ENCODE peak calls at places on chromosomes 3 and 15, in five cellular contexts. One of them, this sample, is unnamed.

GRCh38 chr3:32413845-32414526 is 22.3 kb downstream of the CMTM7 start:
- DNase-seq in GM04504: no peak
- DNase-seq in NAMALWA: no peak
- DNase-seq in iPS DF 6.9: no peak
- DNase-seq in T-helper 9 cell: no peak
- DNase-seq in this sample: no peak

GRCh38 chr3:42376397-42376798 is 34.0 kb downstream of the LYZL4 start:
- DNase-seq in GM04504: peak
- DNase-seq in iPS DF 6.9: no peak
- DNase-seq in NAMALWA: no peak
- DNase-seq in T-helper 9 cell: no peak
- DNase-seq in this sample: no peak

GRCh38 chr3:188270423-188270972 is 116.5 kb downstream of the LPP start:
- DNase-seq in GM04504: peak
- DNase-seq in iPS DF 6.9: no peak
- DNase-seq in NAMALWA: no peak
- DNase-seq in T-helper 9 cell: no peak
- DNase-seq in this sample: no peak

GRCh38 chr3:100183608-100184125 is 69.4 kb upstream of the FILIP1L start:
- DNase-seq in T-helper 9 cell: no peak
- DNase-seq in GM04504: no peak
- DNase-seq in NAMALWA: no peak
- DNase-seq in iPS DF 6.9: peak
- DNase-seq in this sample: no peak

GRCh38 chr3:102441832-102442231 is 7.0 kb downstream of the ZPLD1 start:
- DNase-seq in iPS DF 6.9: no peak
- DNase-seq in T-helper 9 cell: no peak
- DNase-seq in GM04504: no peak
- DNase-seq in NAMALWA: no peak
- DNase-seq in this sample: no peak

GRCh38 chr15:60752973-60753720 is 274.2 kb upstream of the ICE2 start:
- DNase-seq in GM04504: no peak
- DNase-seq in NAMALWA: no peak
- DNase-seq in T-helper 9 cell: no peak
- DNase-seq in iPS DF 6.9: no peak
- DNase-seq in this sample: no peak

GRCh38 chr3:129621626-129622417 is 15.3 kb upstream of the PLXND1 start:
- DNase-seq in NAMALWA: no peak
- DNase-seq in T-helper 9 cell: no peak
- DNase-seq in GM04504: no peak
- DNase-seq in iPS DF 6.9: no peak
- DNase-seq in this sample: no peak

GRCh38 chr3:190101320-190102117 is 19.2 kb downstream of the P3H2 start:
- DNase-seq in NAMALWA: peak
- DNase-seq in T-helper 9 cell: no peak
- DNase-seq in GM04504: no peak
- DNase-seq in iPS DF 6.9: no peak
- DNase-seq in this sample: no peak

GRCh38 chr15:31511707-31512310 is 185.2 kb downstream of the KLF13 start:
- DNase-seq in NAMALWA: no peak
- DNase-seq in GM04504: no peak
- DNase-seq in iPS DF 6.9: no peak
- DNase-seq in T-helper 9 cell: peak
- DNase-seq in this sample: peak

GRCh38 chr15:32649336-32649735 is 7.8 kb downstream of the SCG5 start:
- DNase-seq in GM04504: no peak
- DNase-seq in T-helper 9 cell: no peak
- DNase-seq in NAMALWA: peak
- DNase-seq in iPS DF 6.9: no peak
- DNase-seq in this sample: no peak

GRCh38 chr3:12994357-12994606 is 78.9 kb downstream of the IQSEC1 start:
- DNase-seq in iPS DF 6.9: no peak
- DNase-seq in T-helper 9 cell: no peak
- DNase-seq in GM04504: no peak
- DNase-seq in NAMALWA: no peak
- DNase-seq in this sample: no peak

GRCh38 chr15:58737298-58737697 is 12.2 kb downstream of the ADAM10 start:
- DNase-seq in GM04504: no peak
- DNase-seq in iPS DF 6.9: no peak
- DNase-seq in T-helper 9 cell: no peak
- DNase-seq in NAMALWA: no peak
- DNase-seq in this sample: no peak

GRCh38 chr3:80190051-80190450 is 422.3 kb upstream of the ROBO1 start:
- DNase-seq in iPS DF 6.9: no peak
- DNase-seq in T-helper 9 cell: no peak
- DNase-seq in GM04504: no peak
- DNase-seq in NAMALWA: no peak
- DNase-seq in this sample: no peak

GRCh38 chr3:30672959-30673358 is 66.6 kb downstream of the TGFBR2 start:
- DNase-seq in iPS DF 6.9: no peak
- DNase-seq in GM04504: no peak
- DNase-seq in T-helper 9 cell: no peak
- DNase-seq in NAMALWA: no peak
- DNase-seq in this sample: no peak

GRCh38 chr3:126958638-126959085 is 24.3 kb upstream of the PLXNA1 start:
- DNase-seq in GM04504: no peak
- DNase-seq in NAMALWA: no peak
- DNase-seq in iPS DF 6.9: no peak
- DNase-seq in T-helper 9 cell: no peak
- DNase-seq in this sample: no peak

GRCh38 chr3:172911142-172911541 is 160.6 kb downstream of the ECT2 start:
- DNase-seq in iPS DF 6.9: no peak
- DNase-seq in GM04504: no peak
- DNase-seq in NAMALWA: no peak
- DNase-seq in T-helper 9 cell: no peak
- DNase-seq in this sample: no peak

GRCh38 chr3:39850707-39851014 is 41.3 kb downstream of the MYRIP start:
- DNase-seq in T-helper 9 cell: no peak
- DNase-seq in GM04504: no peak
- DNase-seq in iPS DF 6.9: no peak
- DNase-seq in NAMALWA: no peak
- DNase-seq in this sample: no peak

GRCh38 chr3:194472290-194472920 is 14.4 kb downstream of the ATP13A3 start:
- DNase-seq in GM04504: no peak
- DNase-seq in NAMALWA: peak
- DNase-seq in iPS DF 6.9: no peak
- DNase-seq in T-helper 9 cell: no peak
- DNase-seq in this sample: no peak

GRCh38 chr15:60017538-60018199 is 13.6 kb downstream of the FOXB1 start:
- DNase-seq in GM04504: no peak
- DNase-seq in iPS DF 6.9: no peak
- DNase-seq in NAMALWA: no peak
- DNase-seq in T-helper 9 cell: no peak
- DNase-seq in this sample: no peak

GRCh38 chr3:11391930-11392688 is 119.9 kb downstream of the ATG7 start:
- DNase-seq in iPS DF 6.9: no peak
- DNase-seq in NAMALWA: no peak
- DNase-seq in T-helper 9 cell: no peak
- DNase-seq in GM04504: peak
- DNase-seq in this sample: no peak

GRCh38 chr3:141373768-141374526 is 5.6 kb downstream of the ZBTB38 start:
- DNase-seq in GM04504: no peak
- DNase-seq in NAMALWA: no peak
- DNase-seq in iPS DF 6.9: peak
- DNase-seq in T-helper 9 cell: no peak
- DNase-seq in this sample: no peak

GRCh38 chr15:80087104-80087503 is 27.6 kb downstream of the ZFAND6 start:
- DNase-seq in NAMALWA: no peak
- DNase-seq in iPS DF 6.9: no peak
- DNase-seq in GM04504: no peak
- DNase-seq in T-helper 9 cell: no peak
- DNase-seq in this sample: no peak

GRCh38 chr3:58497074-58497473 is 5.2 kb downstream of the KCTD6 start:
- DNase-seq in GM04504: no peak
- DNase-seq in iPS DF 6.9: peak
- DNase-seq in NAMALWA: no peak
- DNase-seq in T-helper 9 cell: no peak
- DNase-seq in this sample: no peak

GRCh38 chr15:88605507-88606436 is 15.4 kb upstream of the AEN start:
- DNase-seq in T-helper 9 cell: peak
- DNase-seq in GM04504: no peak
- DNase-seq in iPS DF 6.9: no peak
- DNase-seq in NAMALWA: no peak
- DNase-seq in this sample: peak

GRCh38 chr15:57610130-57610529 is 18.4 kb downstream of the MYZAP start:
- DNase-seq in GM04504: peak
- DNase-seq in NAMALWA: no peak
- DNase-seq in iPS DF 6.9: no peak
- DNase-seq in T-helper 9 cell: no peak
- DNase-seq in this sample: no peak

GRCh38 chr3:32198011-32198410 is 40.5 kb upstream of the CMTM8 start:
- DNase-seq in GM04504: no peak
- DNase-seq in NAMALWA: no peak
- DNase-seq in iPS DF 6.9: no peak
- DNase-seq in T-helper 9 cell: no peak
- DNase-seq in this sample: no peak

GRCh38 chr3:28980131-28980530 is 300.7 kb upstream of the RBMS3 start:
- DNase-seq in NAMALWA: no peak
- DNase-seq in iPS DF 6.9: no peak
- DNase-seq in GM04504: no peak
- DNase-seq in T-helper 9 cell: no peak
- DNase-seq in this sample: no peak

GRCh38 chr15:86199467-86200145 is 119.9 kb downstream of the AGBL1 start:
- DNase-seq in GM04504: no peak
- DNase-seq in NAMALWA: no peak
- DNase-seq in T-helper 9 cell: no peak
- DNase-seq in iPS DF 6.9: no peak
- DNase-seq in this sample: no peak

GRCh38 chr3:30751610-30752299 is 142.7 kb downstream of the GADL1 start:
- DNase-seq in NAMALWA: peak
- DNase-seq in GM04504: peak
- DNase-seq in iPS DF 6.9: no peak
- DNase-seq in T-helper 9 cell: peak
- DNase-seq in this sample: peak

This sample was measured in effector CD4-positive, alpha-beta T cell.